ENCODE peak calls at places on chromosomes 2 and 18, in four cellular contexts. L is K562, S is breast epithelium, I is HCT116. P is an unnamed sample.

GRCh38 chr2:227450196-227450851 is 21.6 kb upstream of the AGFG1 start:
- DNase-seq in L (no peak), S (no peak), I (no peak), P (no peak)

GRCh38 chr2:21820271-21820670 is 696.5 kb downstream of the TDRD15 start:
- DNase-seq in L (no peak), S (no peak), I (no peak), P (no peak)

GRCh38 chr2:72579595-72580180 is 246.1 kb downstream of the EXOC6B start:
- DNase-seq in L (peak), S (no peak), I (peak), P (no peak)

GRCh38 chr2:145411493-145411892 is 891.6 kb upstream of the ZEB2 start:
- DNase-seq in L (peak), S (no peak), I (no peak), P (no peak)

GRCh38 chr18:79772865-79773696 is 24.7 kb upstream of the KCNG2 start:
- DNase-seq in L (no peak), S (peak), I (no peak), P (no peak)

GRCh38 chr18:24368749-24369148 is 28.9 kb downstream of the OSBPL1A start:
- DNase-seq in L (no peak), S (no peak), I (no peak), P (no peak)

GRCh38 chr2:188570365-188570764 is 278.7 kb downstream of the GULP1 start:
- DNase-seq in L (no peak), S (no peak), I (no peak), P (no peak)

GRCh38 chr2:231642631-231643493 is 50.2 kb downstream of the TEX44 start:
- DNase-seq in L (peak), S (peak), I (peak), P (no peak)

GRCh38 chr2:48933824-48934223 is 178.3 kb upstream of the LHCGR start:
- DNase-seq in L (no peak), S (no peak), I (no peak), P (no peak)

GRCh38 chr2:37349376-37349775 is 4.9 kb downstream of the QPCT start:
- DNase-seq in L (no peak), S (no peak), I (no peak), P (no peak)

GRCh38 chr2:45263147-45263546 is 253.9 kb upstream of the SIX2 start:
- DNase-seq in L (no peak), S (no peak), I (no peak), P (no peak)

GRCh38 chr18:45829896-45830295 is 4.4 kb downstream of the SIGLEC15 start:
- DNase-seq in L (no peak), S (no peak), I (no peak), P (no peak)

GRCh38 chr2:48454504-48454903 is 75.5 kb upstream of the STON1 start:
- DNase-seq in L (no peak), S (no peak), I (no peak), P (no peak)

GRCh38 chr18:9757851-9758587 is 49.9 kb downstream of the RAB31 start:
- DNase-seq in L (peak), S (no peak), I (no peak), P (no peak)

GRCh38 chr2:37971971-37972370 is 46.9 kb downstream of the RMDN2 start:
- DNase-seq in L (no peak), S (no peak), I (no peak), P (no peak)

GRCh38 chr2:66058675-66059074 is 376.2 kb upstream of the MEIS1 start:
- DNase-seq in L (no peak), S (no peak), I (no peak), P (no peak)

GRCh38 chr18:2880473-2880872 is 33.7 kb downstream of the EMILIN2 start:
- DNase-seq in L (no peak), S (no peak), I (no peak), P (no peak)

GRCh38 chr18:68417166-68417776 is 297.6 kb downstream of the TMX3 start:
- DNase-seq in L (no peak), S (no peak), I (no peak), P (no peak)

GRCh38 chr2:84846732-84847131 is 34.2 kb downstream of the TRABD2A start:
- DNase-seq in L (no peak), S (no peak), I (no peak), P (no peak)

GRCh38 chr18:62262050-62262449 is 63.1 kb upstream of the TNFRSF11A start:
- DNase-seq in L (no peak), S (no peak), I (no peak), P (no peak)

GRCh38 chr2:127681288-127681771 is 6.0 kb upstream of the LIMS2 start:
- DNase-seq in L (no peak), S (peak), I (no peak), P (no peak)

GRCh38 chr2:1607971-1608688 is 136.2 kb downstream of the PXDN start:
- DNase-seq in L (no peak), S (no peak), I (no peak), P (no peak)

GRCh38 chr2:55885944-55886281 is 37.7 kb downstream of the EFEMP1 start:
- DNase-seq in L (no peak), S (no peak), I (no peak), P (no peak)

GRCh38 chr2:171579481-171579880 is 57.2 kb downstream of the CYBRD1 start:
- DNase-seq in L (no peak), S (no peak), I (no peak), P (no peak)

GRCh38 chr18:48007955-48008701 is 77.7 kb upstream of the SMAD2 start:
- DNase-seq in L (peak), S (peak), I (no peak), P (peak)

GRCh38 chr2:13193075-13193474 is 476.3 kb downstream of the TRIB2 start:
- DNase-seq in L (no peak), S (no peak), I (no peak), P (no peak)

GRCh38 chr18:44791520-44791919 is 110.8 kb downstream of the SETBP1 start:
- DNase-seq in L (no peak), S (no peak), I (no peak), P (no peak)

GRCh38 chr18:6920099-6920955 is 190.8 kb downstream of the ARHGAP28 start:
- DNase-seq in L (peak), S (no peak), I (no peak), P (peak)

GRCh38 chr2:138212434-138212833 is 248.2 kb downstream of the HNMT start:
- DNase-seq in L (no peak), S (no peak), I (no peak), P (no peak)

GRCh38 chr2:72793798-72794447 is 31.9 kb downstream of the EXOC6B start:
- DNase-seq in L (no peak), S (no peak), I (no peak), P (no peak)

GRCh38 chr2:138877421-138877820 is 97.2 kb upstream of the NXPH2 start:
- DNase-seq in L (no peak), S (no peak), I (no peak), P (no peak)

GRCh38 chr2:15223887-15224286 is 337.2 kb downstream of the NBAS start:
- DNase-seq in L (no peak), S (no peak), I (no peak), P (no peak)

GRCh38 chr2:129133692-129134641 is 815.3 kb upstream of the HS6ST1 start:
- DNase-seq in L (no peak), S (no peak), I (no peak), P (no peak)

GRCh38 chr2:8337321-8337720 is 344.5 kb upstream of the ID2 start:
- DNase-seq in L (no peak), S (no peak), I (no peak), P (no peak)

GRCh38 chr2:66113988-66114625 is 320.8 kb upstream of the MEIS1 start:
- DNase-seq in L (no peak), S (no peak), I (no peak), P (no peak)

GRCh38 chr2:135727968-135728728 is 13.5 kb upstream of the UBXN4 start:
- DNase-seq in L (peak), S (no peak), I (no peak), P (no peak)

GRCh38 chr18:40121001-40121400 is 1834.0 kb upstream of the PIK3C3 start:
- DNase-seq in L (no peak), S (no peak), I (no peak), P (no peak)

GRCh38 chr2:40642261-40642660 is 190.4 kb upstream of the SLC8A1 start:
- DNase-seq in L (no peak), S (no peak), I (no peak), P (no peak)

GRCh38 chr2:121804340-121804739 is 48.9 kb downstream of the TSN start:
- DNase-seq in L (peak), S (no peak), I (no peak), P (peak)

GRCh38 chr2:96090181-96090500 is 26.2 kb downstream of the ADRA2B start:
- DNase-seq in L (no peak), S (no peak), I (no peak), P (no peak)

GRCh38 chr2:96090527-96090926 is 25.8 kb downstream of the ADRA2B start:
- DNase-seq in L (no peak), S (no peak), I (no peak), P (no peak)

GRCh38 chr2:96091711-96092579 is 24.4 kb downstream of the ADRA2B start:
- DNase-seq in L (no peak), S (peak), I (no peak), P (peak)

GRCh38 chr2:96092580-96092877 is 23.8 kb downstream of the ADRA2B start:
- DNase-seq in L (no peak), S (no peak), I (no peak), P (no peak)

DNA sequence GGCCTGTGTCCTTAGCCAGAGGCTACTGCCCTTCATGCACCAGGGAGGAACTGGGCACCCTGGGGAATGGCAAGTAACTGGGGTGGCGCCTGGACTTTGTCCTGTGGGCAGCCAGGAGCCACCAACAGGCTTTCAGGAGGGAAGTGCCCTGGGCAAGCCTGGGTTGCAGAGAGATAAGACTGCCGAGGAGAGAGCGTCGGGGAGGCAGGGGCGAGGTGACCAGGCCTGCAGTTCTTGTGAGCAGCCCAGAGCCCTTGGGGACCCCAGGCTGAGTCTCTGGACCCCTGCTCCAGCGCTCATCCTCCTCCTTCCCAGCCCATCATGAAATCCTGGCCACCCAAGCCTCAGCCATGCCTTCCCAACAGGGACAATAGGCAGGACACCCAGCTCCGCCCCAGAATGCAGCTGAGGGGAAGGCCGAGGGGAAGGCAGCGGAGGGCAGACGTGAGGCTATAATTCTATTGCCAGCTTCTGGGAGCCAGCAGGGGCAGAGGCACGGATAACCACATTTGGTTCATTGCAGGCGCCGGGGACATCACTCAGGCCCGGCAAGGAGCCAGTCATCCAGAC is 25.1 kb downstream of the ADRA2B start:
- DNase-seq in L (no peak), S (peak), I (no peak), P (peak)
- TF ChIP-seq POLR2A in L (no peak), S (no peak), I (no peak), P (no peak)

GRCh38 chr18:77482190-77482928 is 232.7 kb downstream of the GALR1 start:
- DNase-seq in L (no peak), S (no peak), I (no peak), P (no peak)

GRCh38 chr18:77481541-77481940 is 231.9 kb downstream of the GALR1 start:
- DNase-seq in L (no peak), S (no peak), I (no peak), P (no peak)

GRCh38 chr18:77479047-77479446 is 229.4 kb downstream of the GALR1 start:
- DNase-seq in L (no peak), S (no peak), I (no peak), P (no peak)

DNA sequence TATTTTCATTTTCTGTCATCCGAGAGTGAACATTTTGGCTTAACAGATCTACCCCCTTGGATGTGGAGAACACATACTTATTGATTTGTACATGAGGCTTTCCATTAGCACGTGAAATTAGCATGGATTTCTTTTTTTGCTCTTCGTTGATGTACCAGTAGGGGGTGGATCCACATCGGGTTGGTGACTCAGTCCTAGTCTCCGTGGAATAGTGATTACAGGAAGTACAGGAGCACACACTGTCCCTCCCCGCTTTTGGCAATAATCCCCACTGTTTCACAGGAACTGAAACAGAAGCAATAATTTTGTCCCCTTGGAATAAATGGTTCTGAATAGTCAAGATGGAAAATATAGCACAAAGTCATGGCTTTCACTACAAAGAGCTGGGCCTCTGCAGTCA is 229.0 kb downstream of the GALR1 start:
- DNase-seq in L (peak), S (no peak), I (no peak), P (no peak)
- TF ChIP-seq POLR2AphosphoS5 in L (no peak), S (no peak), I (no peak), P (no peak)

GRCh38 chr2:230447455-230448451 is 31.8 kb downstream of the SP100 start:
- DNase-seq in L (no peak), S (no peak), I (no peak), P (no peak)

GRCh38 chr2:230455005-230455684 is 39.1 kb downstream of the SP100 start:
- DNase-seq in L (no peak), S (no peak), I (no peak), P (no peak)

GRCh38 chr2:230447036-230447435 is 31.0 kb downstream of the SP100 start:
- DNase-seq in L (no peak), S (no peak), I (no peak), P (no peak)

GRCh38 chr2:230444832-230445231 is 28.8 kb downstream of the SP100 start:
- DNase-seq in L (no peak), S (no peak), I (no peak), P (no peak)

DNA sequence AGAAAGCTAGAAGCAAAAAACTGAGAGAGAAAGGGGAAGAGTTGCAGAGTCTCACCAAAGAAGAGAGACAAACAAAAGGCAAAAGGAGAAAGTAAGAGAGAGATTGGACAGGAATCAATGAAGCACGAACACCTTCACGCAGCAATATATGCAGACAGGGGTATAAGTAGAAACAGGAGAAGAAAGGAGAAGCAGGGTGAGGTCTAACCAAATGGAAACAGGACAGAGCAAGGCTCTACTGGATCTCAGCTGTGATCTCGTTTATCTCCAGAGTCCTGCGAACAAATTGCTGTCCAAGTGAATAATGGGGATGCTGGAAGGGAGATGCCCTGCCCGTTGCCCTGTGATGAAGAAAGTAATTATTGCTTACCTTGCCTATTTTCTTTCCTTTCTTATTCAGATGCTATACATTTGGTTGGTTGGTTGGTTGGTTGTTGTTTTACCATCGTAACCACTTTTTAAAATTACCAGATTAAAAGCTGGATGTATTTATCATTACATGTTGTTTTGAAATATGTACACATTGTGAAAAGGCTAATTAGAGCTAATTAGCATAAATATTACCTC is 34.0 kb downstream of the SP100 start:
- DNase-seq in L (no peak), S (no peak), I (no peak), P (no peak)
- TF ChIP-seq POLR2A in L (no peak), S (no peak), I (no peak), P (peak)

DNA sequence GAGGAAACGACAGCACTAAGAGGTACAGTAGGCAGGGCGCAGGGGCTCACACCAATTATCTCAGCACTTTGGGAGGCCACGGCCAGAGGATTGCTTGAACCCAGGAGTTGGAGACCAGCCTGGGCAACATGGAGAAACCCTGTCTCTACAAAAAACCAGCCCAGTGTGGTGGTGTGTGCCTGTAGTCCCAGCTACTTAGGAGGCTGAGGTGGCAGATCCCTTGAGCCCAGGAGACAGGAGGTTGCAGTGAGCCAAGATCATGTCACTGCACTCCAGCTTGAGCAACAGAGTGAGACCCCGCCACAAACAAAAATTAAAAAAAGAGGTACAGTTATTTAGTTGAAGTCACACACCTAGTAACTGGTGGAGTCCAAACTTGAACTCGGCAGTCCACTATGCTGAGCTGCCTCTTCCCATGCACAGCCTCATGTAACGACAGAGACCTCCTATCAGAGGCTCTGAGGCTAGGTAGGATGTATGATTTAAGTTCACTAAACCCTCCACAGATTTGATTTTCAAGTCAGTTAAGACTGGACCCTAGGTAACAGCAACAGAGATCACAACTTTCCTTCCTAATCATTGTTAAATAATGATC is 8.7 kb downstream of the STK17B start:
- DNase-seq in L (no peak), S (no peak), I (no peak), P (no peak)
- TF ChIP-seq POLR2AphosphoS5 in L (no peak), S (no peak), I (no peak), P (no peak)

DNA sequence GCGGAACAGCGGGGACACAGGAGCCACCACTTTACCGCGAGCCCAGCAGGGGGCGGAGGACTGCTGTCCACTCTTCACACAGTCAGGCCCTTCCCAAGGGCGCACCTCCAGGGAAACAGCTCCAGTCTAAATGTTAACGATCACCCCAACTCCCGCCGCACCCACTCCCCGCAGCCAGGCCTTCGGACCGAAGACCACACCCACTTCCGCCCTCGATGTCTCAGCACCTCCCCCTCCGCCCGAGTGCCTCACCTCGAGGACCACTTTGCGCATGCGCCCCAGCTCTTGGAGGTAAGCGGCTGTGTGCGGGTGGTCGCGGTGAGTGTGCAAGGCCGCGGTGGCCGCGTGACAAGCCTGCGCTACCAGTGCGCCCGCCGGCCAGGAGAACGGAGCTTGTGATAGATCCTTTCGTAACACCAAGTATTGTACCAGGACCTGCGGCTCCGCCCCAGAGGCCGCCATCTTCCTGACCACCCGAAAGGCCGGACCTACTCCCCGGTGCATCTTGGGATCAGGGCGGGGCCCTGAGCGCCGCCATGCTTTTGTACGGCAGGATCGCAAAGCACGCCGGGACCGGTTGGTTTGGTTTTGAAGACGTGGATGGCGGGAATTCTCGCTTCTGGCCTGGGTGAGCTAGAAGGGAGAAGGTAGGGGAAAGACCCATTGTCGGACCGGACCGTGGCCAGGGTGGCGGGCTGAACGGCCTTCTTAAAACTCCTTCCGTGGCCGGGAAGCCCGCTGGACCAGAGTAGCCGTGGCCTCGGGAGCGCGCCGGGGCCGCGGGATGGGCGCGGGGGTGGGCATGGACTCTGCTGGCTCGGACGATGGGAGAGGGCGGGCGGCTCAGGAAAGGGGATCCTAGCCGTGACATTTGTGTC is at the start of the genes CENPO and PTRHD1:
- DNase-seq in L (peak), S (peak), I (peak), P (peak)
- TF ChIP-seq POLR2A in L (peak), S (no peak), I (peak), P (peak)

GRCh38 chr18:8368490-8369217 is 240.6 kb upstream of the RAB12 start:
- DNase-seq in L (no peak), S (no peak), I (no peak), P (no peak)
- TF ChIP-seq POLR2AphosphoS5 in L (no peak), S (no peak), I (no peak), P (no peak)

GRCh38 chr2:190963088-190963487 is 50.9 kb downstream of the STAT1 start:
- DNase-seq in L (no peak), S (no peak), I (no peak), P (no peak)
- TF ChIP-seq POLR2A in L (no peak), S (no peak), I (no peak), P (no peak)

GRCh38 chr2:61943251-61943650 is 37.8 kb downstream of the COMMD1 start:
- DNase-seq in L (no peak), S (no peak), I (peak), P (no peak)
- TF ChIP-seq POLR2AphosphoS5 in L (no peak), S (no peak), I (no peak), P (no peak)

GRCh38 chr2:30234180-30234971 is 3.0 kb downstream of the LBH start:
- DNase-seq in L (no peak), S (no peak), I (no peak), P (no peak)
- TF ChIP-seq POLR2A in L (no peak), S (no peak), I (no peak), P (no peak)

P was measured in GM12892.